ENCODE peak calls at places on chromosomes 2 and 18, in nine cellular contexts. One of them, this sample, is unnamed.

GRCh38 chr2:232505805-232506360 is 14.3 kb upstream of the PRSS56 start:
- DNase-seq in stimulated activated CD4-positive, alpha-beta T cell treated with anti-CD3 and anti-CD28 coated beads, Interleukin-12 subunit alpha, Interleukin-12 subunit beta, amount 100 ng/mL, for 4 hours: no peak
- DNase-seq in epithelial cell of esophagus: no peak
- DNase-seq in skeletal muscle cell: no peak
- DNase-seq in GM18507: no peak
- DNase-seq in kidney epithelial cell: no peak
- DNase-seq in iris pigment epithelial cell: no peak
- DNase-seq in GM12865: no peak
- DNase-seq in left ventricle myocardium inferior: no peak
- DNase-seq in this sample: no peak

GRCh38 chr2:210655229-210655628 is 98.8 kb downstream of the CPS1 start:
- DNase-seq in stimulated activated CD4-positive, alpha-beta T cell treated with anti-CD3 and anti-CD28 coated beads, Interleukin-12 subunit alpha, Interleukin-12 subunit beta, amount 100 ng/mL, for 4 hours: no peak
- DNase-seq in epithelial cell of esophagus: no peak
- DNase-seq in skeletal muscle cell: no peak
- DNase-seq in GM18507: no peak
- DNase-seq in kidney epithelial cell: no peak
- DNase-seq in iris pigment epithelial cell: peak; percentile 20
- DNase-seq in GM12865: no peak
- DNase-seq in left ventricle myocardium inferior: no peak
- DNase-seq in this sample: no peak

GRCh38 chr2:197838036-197838435 is 33.6 kb downstream of the PLCL1 start:
- DNase-seq in stimulated activated CD4-positive, alpha-beta T cell treated with anti-CD3 and anti-CD28 coated beads, Interleukin-12 subunit alpha, Interleukin-12 subunit beta, amount 100 ng/mL, for 4 hours: no peak
- DNase-seq in epithelial cell of esophagus: no peak
- DNase-seq in skeletal muscle cell: peak; percentile 41
- DNase-seq in GM18507: peak; percentile 29
- DNase-seq in kidney epithelial cell: no peak
- DNase-seq in iris pigment epithelial cell: no peak
- DNase-seq in GM12865: peak; percentile 36
- DNase-seq in left ventricle myocardium inferior: no peak
- DNase-seq in this sample: peak; percentile 74

GRCh38 chr18:41703744-41704530 is 251.1 kb upstream of the PIK3C3 start:
- DNase-seq in stimulated activated CD4-positive, alpha-beta T cell treated with anti-CD3 and anti-CD28 coated beads, Interleukin-12 subunit alpha, Interleukin-12 subunit beta, amount 100 ng/mL, for 4 hours: no peak
- DNase-seq in epithelial cell of esophagus: peak; percentile 19
- DNase-seq in skeletal muscle cell: peak; percentile 17
- DNase-seq in GM18507: no peak
- DNase-seq in kidney epithelial cell: peak; percentile 26
- DNase-seq in iris pigment epithelial cell: peak; percentile 42
- DNase-seq in GM12865: no peak
- DNase-seq in left ventricle myocardium inferior: no peak
- DNase-seq in this sample: no peak

GRCh38 chr2:186009341-186009740 is 270.7 kb downstream of the FSIP2 start:
- DNase-seq in stimulated activated CD4-positive, alpha-beta T cell treated with anti-CD3 and anti-CD28 coated beads, Interleukin-12 subunit alpha, Interleukin-12 subunit beta, amount 100 ng/mL, for 4 hours: no peak
- DNase-seq in epithelial cell of esophagus: no peak
- DNase-seq in skeletal muscle cell: no peak
- DNase-seq in GM18507: no peak
- DNase-seq in kidney epithelial cell: no peak
- DNase-seq in iris pigment epithelial cell: no peak
- DNase-seq in GM12865: no peak
- DNase-seq in left ventricle myocardium inferior: no peak
- DNase-seq in this sample: no peak

GRCh38 chr18:9428301-9428706 is 47.0 kb upstream of the RALBP1 start:
- DNase-seq in stimulated activated CD4-positive, alpha-beta T cell treated with anti-CD3 and anti-CD28 coated beads, Interleukin-12 subunit alpha, Interleukin-12 subunit beta, amount 100 ng/mL, for 4 hours: no peak
- DNase-seq in epithelial cell of esophagus: no peak
- DNase-seq in skeletal muscle cell: no peak
- DNase-seq in GM18507: no peak
- DNase-seq in kidney epithelial cell: no peak
- DNase-seq in iris pigment epithelial cell: no peak
- DNase-seq in GM12865: no peak
- DNase-seq in left ventricle myocardium inferior: no peak
- DNase-seq in this sample: no peak

GRCh38 chr2:38765149-38765548 is 12.9 kb upstream of the GEMIN6 start:
- DNase-seq in stimulated activated CD4-positive, alpha-beta T cell treated with anti-CD3 and anti-CD28 coated beads, Interleukin-12 subunit alpha, Interleukin-12 subunit beta, amount 100 ng/mL, for 4 hours: no peak
- DNase-seq in epithelial cell of esophagus: peak; percentile 74
- DNase-seq in skeletal muscle cell: no peak
- DNase-seq in GM18507: no peak
- DNase-seq in kidney epithelial cell: no peak
- DNase-seq in iris pigment epithelial cell: peak; percentile 84
- DNase-seq in GM12865: no peak
- DNase-seq in left ventricle myocardium inferior: no peak
- DNase-seq in this sample: no peak

GRCh38 chr2:63775191-63775590 is 66.5 kb upstream of the UGP2 start:
- DNase-seq in stimulated activated CD4-positive, alpha-beta T cell treated with anti-CD3 and anti-CD28 coated beads, Interleukin-12 subunit alpha, Interleukin-12 subunit beta, amount 100 ng/mL, for 4 hours: no peak
- DNase-seq in epithelial cell of esophagus: no peak
- DNase-seq in skeletal muscle cell: no peak
- DNase-seq in GM18507: no peak
- DNase-seq in kidney epithelial cell: no peak
- DNase-seq in iris pigment epithelial cell: no peak
- DNase-seq in GM12865: no peak
- DNase-seq in left ventricle myocardium inferior: no peak
- DNase-seq in this sample: no peak

GRCh38 chr18:74731097-74731496 is 133.4 kb downstream of the ZNF407 start:
- DNase-seq in stimulated activated CD4-positive, alpha-beta T cell treated with anti-CD3 and anti-CD28 coated beads, Interleukin-12 subunit alpha, Interleukin-12 subunit beta, amount 100 ng/mL, for 4 hours: no peak
- DNase-seq in epithelial cell of esophagus: peak; percentile 29
- DNase-seq in skeletal muscle cell: peak; percentile 35
- DNase-seq in GM18507: no peak
- DNase-seq in kidney epithelial cell: no peak
- DNase-seq in iris pigment epithelial cell: peak; percentile 76
- DNase-seq in GM12865: no peak
- DNase-seq in left ventricle myocardium inferior: no peak
- DNase-seq in this sample: no peak

GRCh38 chr18:73220639-73221038 is 352.9 kb upstream of the NETO1 start:
- DNase-seq in stimulated activated CD4-positive, alpha-beta T cell treated with anti-CD3 and anti-CD28 coated beads, Interleukin-12 subunit alpha, Interleukin-12 subunit beta, amount 100 ng/mL, for 4 hours: no peak
- DNase-seq in epithelial cell of esophagus: no peak
- DNase-seq in skeletal muscle cell: no peak
- DNase-seq in GM18507: no peak
- DNase-seq in kidney epithelial cell: no peak
- DNase-seq in iris pigment epithelial cell: no peak
- DNase-seq in GM12865: no peak
- DNase-seq in left ventricle myocardium inferior: no peak
- DNase-seq in this sample: no peak

GRCh38 chr2:176189666-176190641 is 1.5 kb downstream of the HOXD1 start:
- DNase-seq in stimulated activated CD4-positive, alpha-beta T cell treated with anti-CD3 and anti-CD28 coated beads, Interleukin-12 subunit alpha, Interleukin-12 subunit beta, amount 100 ng/mL, for 4 hours: no peak
- DNase-seq in epithelial cell of esophagus: no peak
- DNase-seq in skeletal muscle cell: no peak
- DNase-seq in GM18507: no peak
- DNase-seq in kidney epithelial cell: no peak
- DNase-seq in iris pigment epithelial cell: no peak
- DNase-seq in GM12865: no peak
- DNase-seq in left ventricle myocardium inferior: no peak
- DNase-seq in this sample: peak; percentile 28

GRCh38 chr2:76953733-76954347 is 568.3 kb downstream of the LRRTM4 start:
- DNase-seq in stimulated activated CD4-positive, alpha-beta T cell treated with anti-CD3 and anti-CD28 coated beads, Interleukin-12 subunit alpha, Interleukin-12 subunit beta, amount 100 ng/mL, for 4 hours: no peak
- DNase-seq in epithelial cell of esophagus: peak; percentile 48
- DNase-seq in skeletal muscle cell: peak; percentile 1
- DNase-seq in GM18507: no peak
- DNase-seq in kidney epithelial cell: no peak
- DNase-seq in iris pigment epithelial cell: peak; percentile 63
- DNase-seq in GM12865: peak; percentile 60
- DNase-seq in left ventricle myocardium inferior: no peak
- DNase-seq in this sample: peak; percentile 43

GRCh38 chr18:66344227-66344626 is 259.7 kb downstream of the CDH19 start:
- DNase-seq in stimulated activated CD4-positive, alpha-beta T cell treated with anti-CD3 and anti-CD28 coated beads, Interleukin-12 subunit alpha, Interleukin-12 subunit beta, amount 100 ng/mL, for 4 hours: no peak
- DNase-seq in epithelial cell of esophagus: peak; percentile 4
- DNase-seq in skeletal muscle cell: no peak
- DNase-seq in GM18507: no peak
- DNase-seq in kidney epithelial cell: no peak
- DNase-seq in iris pigment epithelial cell: no peak
- DNase-seq in GM12865: no peak
- DNase-seq in left ventricle myocardium inferior: no peak
- DNase-seq in this sample: no peak

GRCh38 chr18:48488388-48488850 is 50.4 kb upstream of the CTIF start:
- DNase-seq in stimulated activated CD4-positive, alpha-beta T cell treated with anti-CD3 and anti-CD28 coated beads, Interleukin-12 subunit alpha, Interleukin-12 subunit beta, amount 100 ng/mL, for 4 hours: no peak
- DNase-seq in epithelial cell of esophagus: peak; percentile 88
- DNase-seq in skeletal muscle cell: peak; percentile 70
- DNase-seq in GM18507: no peak
- DNase-seq in kidney epithelial cell: peak; percentile 90
- DNase-seq in iris pigment epithelial cell: peak; percentile 95
- DNase-seq in GM12865: no peak
- DNase-seq in left ventricle myocardium inferior: peak; percentile 80
- DNase-seq in this sample: no peak

GRCh38 chr18:33579868-33580205 is 1.8 kb downstream of the ASXL3 start:
- DNase-seq in stimulated activated CD4-positive, alpha-beta T cell treated with anti-CD3 and anti-CD28 coated beads, Interleukin-12 subunit alpha, Interleukin-12 subunit beta, amount 100 ng/mL, for 4 hours: no peak
- DNase-seq in epithelial cell of esophagus: no peak
- DNase-seq in skeletal muscle cell: no peak
- DNase-seq in GM18507: no peak
- DNase-seq in kidney epithelial cell: no peak
- DNase-seq in iris pigment epithelial cell: no peak
- DNase-seq in GM12865: no peak
- DNase-seq in left ventricle myocardium inferior: no peak
- DNase-seq in this sample: no peak

GRCh38 chr2:156695595-156695994 is 259.4 kb downstream of the GPD2 start:
- DNase-seq in stimulated activated CD4-positive, alpha-beta T cell treated with anti-CD3 and anti-CD28 coated beads, Interleukin-12 subunit alpha, Interleukin-12 subunit beta, amount 100 ng/mL, for 4 hours: no peak
- DNase-seq in epithelial cell of esophagus: no peak
- DNase-seq in skeletal muscle cell: no peak
- DNase-seq in GM18507: no peak
- DNase-seq in kidney epithelial cell: no peak
- DNase-seq in iris pigment epithelial cell: no peak
- DNase-seq in GM12865: no peak
- DNase-seq in left ventricle myocardium inferior: no peak
- DNase-seq in this sample: no peak